ENCODE peak calls at places on chromosome 5, in six cellular contexts. Q is stomach, Z is IMR-90, G is breast epithelium, D is transverse colon, L is lower leg skin. U is an unnamed sample.

GRCh38 chr5:125065736-125066135 is 319.3 kb upstream of the ZNF608 start:
- DNase-seq in Q (no peak), Z (no peak), G (no peak), D (no peak), L (no peak), U (no peak)

GRCh38 chr5:16568875-16569580 is 47.8 kb downstream of the RETREG1 start:
- DNase-seq in Q (peak; percentile 45), Z (no peak), G (peak; percentile 76), D (peak; percentile 17), L (no peak), U (peak; percentile 34)

GRCh38 chr5:1167361-1167727 is 34.1 kb upstream of the SLC6A19 start:
- DNase-seq in Q (no peak), Z (no peak), G (no peak), D (no peak), L (no peak), U (no peak)

GRCh38 chr5:122985954-122986721 is 50.4 kb downstream of the PPIC start:
- DNase-seq in Q (no peak), Z (no peak), G (no peak), D (no peak), L (no peak), U (no peak)

GRCh38 chr5:55232985-55233928 is at the start of gene CCNO:
- DNase-seq in Q (peak; percentile 88), Z (peak; percentile 66), G (no peak), D (peak; percentile 80), L (peak; percentile 91), U (peak; percentile 78)

GRCh38 chr5:154566146-154566680 is 88.2 kb upstream of the HAND1 start:
- DNase-seq in Q (no peak), Z (no peak), G (no peak), D (no peak), L (no peak), U (no peak)

GRCh38 chr5:31237159-31237558 is 43.7 kb downstream of the CDH6 start:
- DNase-seq in Q (no peak), Z (peak; percentile 32), G (no peak), D (no peak), L (no peak), U (no peak)

GRCh38 chr5:86986837-86987236 is 280.8 kb upstream of the RASA1 start:
- DNase-seq in Q (no peak), Z (no peak), G (no peak), D (no peak), L (no peak), U (no peak)

GRCh38 chr5:17355585-17356346 is 138.3 kb downstream of the BASP1 start:
- DNase-seq in Q (no peak), Z (peak; percentile 92), G (no peak), D (no peak), L (no peak), U (no peak)

GRCh38 chr5:136646915-136647314 is 281.6 kb upstream of the TRPC7 start:
- DNase-seq in Q (no peak), Z (no peak), G (no peak), D (no peak), L (no peak), U (no peak)

GRCh38 chr5:149719666-149720065 is 10.4 kb upstream of the PPARGC1B start:
- DNase-seq in Q (peak; percentile 81), Z (no peak), G (no peak), D (peak; percentile 43), L (no peak), U (no peak)

GRCh38 chr5:114449836-114450515 is 88.1 kb downstream of the KCNN2 start:
- DNase-seq in Q (peak; percentile 63), Z (peak; percentile 72), G (peak; percentile 58), D (peak; percentile 60), L (peak; percentile 89), U (peak; percentile 88)

DNA sequence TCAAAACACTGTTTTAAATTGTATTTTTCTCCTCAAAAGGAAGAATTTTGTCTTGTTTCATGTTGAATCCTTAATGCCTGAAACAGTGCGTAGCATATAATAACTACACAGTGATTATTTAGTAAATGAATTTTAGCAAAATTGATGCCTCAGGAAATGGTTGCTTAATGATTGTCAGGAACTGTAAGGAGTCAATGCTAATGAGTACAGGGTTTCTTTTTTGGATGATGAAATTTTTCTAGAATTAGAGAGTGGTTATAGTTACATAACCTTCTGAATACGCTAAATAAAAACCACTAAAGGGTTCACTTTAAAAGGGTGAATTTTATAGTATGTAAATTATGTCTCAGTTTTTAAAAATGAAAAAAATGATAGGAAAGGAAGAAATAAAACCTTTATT is 14.9 kb downstream of the FAM151B start:
- DNase-seq in Q (no peak), Z (no peak), G (no peak), D (no peak), L (no peak), U (no peak)
- TF ChIP-seq POLR2A in Q (no peak), Z (no peak), G (no peak), D (no peak), L (no peak), U (no peak)

GRCh38 chr5:140113180-140113698 is 670 bp upstream of the PURA start:
- DNase-seq in Q (no peak), Z (no peak), G (no peak), D (peak; percentile 21), L (peak; percentile 86), U (peak; percentile 47)

GRCh38 chr5:140112685-140113179 is 1.2 kb upstream of the PURA start:
- DNase-seq in Q (no peak), Z (peak; percentile 34), G (no peak), D (no peak), L (no peak), U (no peak)

GRCh38 chr5:140115186-140115500 is 1.2 kb downstream of the PURA start:
- DNase-seq in Q (no peak), Z (no peak), G (no peak), D (no peak), L (no peak), U (no peak)

GRCh38 chr5:140114341-140115185 is 654 bp downstream of the PURA start:
- DNase-seq in Q (peak; percentile 70), Z (peak; percentile 55), G (peak; percentile 80), D (peak; percentile 71), L (peak; percentile 94), U (peak; percentile 72)

GRCh38 chr5:140113699-140114263 is at the start of gene PURA:
- DNase-seq in Q (peak; percentile 97), Z (peak; percentile 92), G (peak; percentile 96), D (peak; percentile 97), L (peak; percentile 99), U (peak; percentile 97)
- TF ChIP-seq POLR2A in Q (no peak), Z (peak; percentile 46), G (peak; percentile 30), D (peak; percentile 64), L (no peak), U (peak; percentile 86)

DNA sequence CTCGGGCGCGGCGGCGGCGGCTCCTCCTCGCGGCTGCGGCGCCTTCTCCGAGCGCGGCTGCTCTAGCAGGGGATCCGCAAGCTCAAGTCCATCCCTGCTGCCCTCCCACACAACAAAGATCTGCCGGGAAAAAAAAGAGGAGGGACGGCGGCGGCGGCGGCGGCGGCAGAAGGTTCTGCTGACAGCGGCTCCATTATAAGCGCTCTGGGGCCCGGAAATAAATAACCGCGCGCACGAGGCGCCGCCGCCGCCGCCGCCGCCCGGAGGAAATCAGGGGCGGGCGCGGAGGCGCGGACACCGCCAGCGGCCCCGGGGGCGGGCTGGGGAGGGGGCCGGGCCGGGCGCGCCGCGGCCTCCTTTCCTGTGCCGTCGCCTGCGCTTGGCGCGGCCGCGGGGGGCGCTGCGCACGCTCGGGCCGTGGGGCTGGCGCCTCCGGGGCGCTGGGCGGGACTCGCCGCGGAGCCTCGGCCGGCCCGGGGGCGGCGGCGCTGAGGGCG is at the start of gene ANKH:
- DNase-seq in Q (peak; percentile 82), Z (peak; percentile 69), G (peak; percentile 62), D (peak; percentile 87), L (peak; percentile 95), U (peak; percentile 63)
- TF ChIP-seq POLR2A in Q (no peak), Z (peak; percentile 20), G (no peak), D (no peak), L (no peak), U (no peak)

GRCh38 chr5:74686962-74687751 is 2.1 kb downstream of the HEXB start:
- DNase-seq in Q (no peak), Z (peak; percentile 67), G (no peak), D (no peak), L (no peak), U (no peak)

GRCh38 chr5:74679968-74680367 is 5.1 kb upstream of the HEXB start:
- DNase-seq in Q (no peak), Z (peak; percentile 70), G (no peak), D (no peak), L (no peak), U (no peak)

GRCh38 chr5:74682636-74683035 is 2.4 kb upstream of the HEXB start:
- DNase-seq in Q (no peak), Z (no peak), G (no peak), D (no peak), L (no peak), U (no peak)

GRCh38 chr5:74685979-74686631 is 1.1 kb downstream of the HEXB start:
- DNase-seq in Q (no peak), Z (peak; percentile 68), G (no peak), D (no peak), L (no peak), U (peak; percentile 32)

DNA sequence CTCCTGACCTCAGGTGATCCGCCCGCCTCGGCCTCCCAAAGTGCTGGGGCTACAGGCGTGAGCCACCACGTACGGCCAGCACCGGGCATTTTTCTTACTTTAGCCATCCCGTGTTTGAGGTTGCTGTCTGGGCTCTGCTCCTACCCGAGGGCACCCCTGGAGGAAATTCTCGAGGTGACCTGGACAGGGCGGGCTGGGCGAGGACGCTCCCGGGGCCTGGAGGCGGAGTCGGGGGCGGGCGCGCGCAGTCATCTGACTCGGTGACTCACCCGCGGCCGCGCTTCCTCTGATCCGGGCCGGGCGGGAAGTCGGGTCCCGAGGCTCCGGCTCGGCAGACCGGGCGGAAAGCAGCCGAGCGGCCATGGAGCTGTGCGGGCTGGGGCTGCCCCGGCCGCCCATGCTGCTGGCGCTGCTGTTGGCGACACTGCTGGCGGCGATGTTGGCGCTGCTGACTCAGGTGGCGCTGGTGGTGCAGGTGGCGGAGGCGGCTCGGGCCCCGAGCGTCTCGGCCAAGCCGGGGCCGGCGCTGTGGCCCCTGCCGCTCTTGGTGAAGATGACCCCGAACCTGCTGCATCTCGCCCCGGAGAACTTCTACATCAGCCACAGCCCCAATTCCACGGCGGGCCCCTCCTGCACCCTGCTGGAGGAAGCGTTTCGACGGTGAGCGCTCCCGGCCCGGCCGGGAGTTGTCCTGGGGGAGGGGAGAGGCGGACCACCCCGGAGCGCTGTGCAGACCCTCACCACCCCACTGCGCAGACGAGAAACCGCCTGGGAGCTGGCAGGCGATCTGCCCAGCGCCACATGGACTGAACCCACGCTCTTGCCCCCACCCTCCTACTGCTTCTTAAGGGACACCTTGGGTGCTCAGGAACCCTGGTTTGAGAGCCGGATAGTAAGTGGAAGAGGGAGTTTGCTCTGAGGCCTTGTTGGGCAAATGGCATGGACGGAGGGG is at the start of gene HEXB:
- DNase-seq in Q (peak; percentile 94), Z (peak; percentile 76), G (peak; percentile 88), D (peak; percentile 94), L (peak; percentile 98), U (peak; percentile 94)
- TF ChIP-seq POLR2A in Q (no peak), Z (peak; percentile 90), G (peak; percentile 48), D (peak; percentile 91), L (peak; percentile 32), U (peak; percentile 94)

U was measured in adrenal gland.